ENCODE peak calls at places on chromosomes 4 and X, in eight cellular contexts. One of them, this sample, is unnamed.

GRCh38 chr4:174324725-174325124 is 41.0 kb downstream of the CEP44 start:
- DNase-seq in epithelial cell of proximal tubule: no peak
- DNase-seq in endodermal cell: no peak
- DNase-seq in Peyer's patch: no peak
- DNase-seq in heart left ventricle: no peak
- DNase-seq in progenitor cell of endocrine pancreas: no peak
- DNase-seq in esophagus squamous epithelium: no peak
- DNase-seq in heart right ventricle: no peak
- DNase-seq in this sample: no peak

GRCh38 chrX:125710403-125711062 is 390.9 kb downstream of the TEX13C start:
- DNase-seq in heart left ventricle: no peak
- DNase-seq in progenitor cell of endocrine pancreas: no peak
- DNase-seq in esophagus squamous epithelium: peak; percentile 0
- DNase-seq in heart right ventricle: no peak
- DNase-seq in Peyer's patch: no peak
- DNase-seq in endodermal cell: no peak
- DNase-seq in epithelial cell of proximal tubule: no peak
- DNase-seq in this sample: no peak

GRCh38 chr4:75232546-75232945 is 281.7 kb downstream of the RCHY1 start:
- DNase-seq in endodermal cell: no peak
- DNase-seq in heart right ventricle: no peak
- DNase-seq in esophagus squamous epithelium: no peak
- DNase-seq in epithelial cell of proximal tubule: no peak
- DNase-seq in progenitor cell of endocrine pancreas: no peak
- DNase-seq in heart left ventricle: no peak
- DNase-seq in Peyer's patch: no peak
- DNase-seq in this sample: no peak

GRCh38 chr4:53802500-53802899 is 211.2 kb upstream of the LNX1 start:
- DNase-seq in heart left ventricle: no peak
- DNase-seq in esophagus squamous epithelium: no peak
- DNase-seq in heart right ventricle: no peak
- DNase-seq in progenitor cell of endocrine pancreas: no peak
- DNase-seq in epithelial cell of proximal tubule: no peak
- DNase-seq in Peyer's patch: no peak
- DNase-seq in endodermal cell: no peak
- DNase-seq in this sample: no peak

GRCh38 chr4:81164623-81165416 is 50.2 kb downstream of the PRKG2 start:
- DNase-seq in endodermal cell: no peak
- DNase-seq in heart right ventricle: no peak
- DNase-seq in esophagus squamous epithelium: no peak
- DNase-seq in Peyer's patch: no peak
- DNase-seq in progenitor cell of endocrine pancreas: no peak
- DNase-seq in epithelial cell of proximal tubule: peak; percentile 69
- DNase-seq in heart left ventricle: no peak
- DNase-seq in this sample: no peak

GRCh38 chr4:84792366-84793301 is 173.9 kb downstream of the WDFY3 start:
- DNase-seq in progenitor cell of endocrine pancreas: no peak
- DNase-seq in epithelial cell of proximal tubule: no peak
- DNase-seq in endodermal cell: no peak
- DNase-seq in heart left ventricle: no peak
- DNase-seq in Peyer's patch: no peak
- DNase-seq in esophagus squamous epithelium: no peak
- DNase-seq in heart right ventricle: no peak
- DNase-seq in this sample: no peak

GRCh38 chrX:67104982-67105757 is 438.7 kb upstream of the AR start:
- DNase-seq in epithelial cell of proximal tubule: no peak
- DNase-seq in esophagus squamous epithelium: no peak
- DNase-seq in Peyer's patch: no peak
- DNase-seq in heart left ventricle: peak; percentile 56
- DNase-seq in progenitor cell of endocrine pancreas: no peak
- DNase-seq in endodermal cell: no peak
- DNase-seq in heart right ventricle: no peak
- DNase-seq in this sample: no peak

GRCh38 chr4:25513814-25514213 is 136.8 kb downstream of the ANAPC4 start:
- DNase-seq in endodermal cell: no peak
- DNase-seq in esophagus squamous epithelium: no peak
- DNase-seq in progenitor cell of endocrine pancreas: no peak
- DNase-seq in heart right ventricle: no peak
- DNase-seq in heart left ventricle: no peak
- DNase-seq in epithelial cell of proximal tubule: no peak
- DNase-seq in Peyer's patch: no peak
- DNase-seq in this sample: no peak

GRCh38 chr4:175092114-175092513 is 174.0 kb downstream of the ADAM29 start:
- DNase-seq in progenitor cell of endocrine pancreas: no peak
- DNase-seq in heart right ventricle: no peak
- DNase-seq in epithelial cell of proximal tubule: no peak
- DNase-seq in endodermal cell: no peak
- DNase-seq in Peyer's patch: no peak
- DNase-seq in esophagus squamous epithelium: no peak
- DNase-seq in heart left ventricle: no peak
- DNase-seq in this sample: no peak

GRCh38 chrX:19958530-19959486 is 32.1 kb downstream of the BCLAF3 start:
- DNase-seq in endodermal cell: no peak
- DNase-seq in progenitor cell of endocrine pancreas: no peak
- DNase-seq in esophagus squamous epithelium: no peak
- DNase-seq in epithelial cell of proximal tubule: no peak
- DNase-seq in Peyer's patch: no peak
- DNase-seq in heart right ventricle: no peak
- DNase-seq in heart left ventricle: no peak
- DNase-seq in this sample: no peak

GRCh38 chr4:109690690-109691410 is 12.4 kb downstream of the CASP6 start:
- DNase-seq in Peyer's patch: no peak
- DNase-seq in endodermal cell: no peak
- DNase-seq in epithelial cell of proximal tubule: no peak
- DNase-seq in heart right ventricle: no peak
- DNase-seq in esophagus squamous epithelium: no peak
- DNase-seq in progenitor cell of endocrine pancreas: no peak
- DNase-seq in heart left ventricle: no peak
- DNase-seq in this sample: no peak

GRCh38 chrX:13377537-13377936 is 57.7 kb upstream of the ATXN3L start:
- DNase-seq in epithelial cell of proximal tubule: no peak
- DNase-seq in heart left ventricle: peak; percentile 46
- DNase-seq in Peyer's patch: no peak
- DNase-seq in heart right ventricle: no peak
- DNase-seq in endodermal cell: no peak
- DNase-seq in esophagus squamous epithelium: no peak
- DNase-seq in progenitor cell of endocrine pancreas: no peak
- DNase-seq in this sample: no peak

GRCh38 chr4:110134269-110134889 is 64.0 kb downstream of the ELOVL6 start:
- DNase-seq in epithelial cell of proximal tubule: no peak
- DNase-seq in endodermal cell: no peak
- DNase-seq in esophagus squamous epithelium: no peak
- DNase-seq in Peyer's patch: no peak
- DNase-seq in heart left ventricle: no peak
- DNase-seq in progenitor cell of endocrine pancreas: no peak
- DNase-seq in heart right ventricle: no peak
- DNase-seq in this sample: no peak

GRCh38 chr4:157095716-157096115 is 19.8 kb downstream of the GLRB start:
- DNase-seq in endodermal cell: no peak
- DNase-seq in esophagus squamous epithelium: no peak
- DNase-seq in progenitor cell of endocrine pancreas: no peak
- DNase-seq in heart right ventricle: no peak
- DNase-seq in epithelial cell of proximal tubule: no peak
- DNase-seq in Peyer's patch: no peak
- DNase-seq in heart left ventricle: no peak
- DNase-seq in this sample: no peak

GRCh38 chrX:69133561-69134542 is 31.4 kb downstream of the PJA1 start:
- DNase-seq in heart left ventricle: no peak
- DNase-seq in heart right ventricle: no peak
- DNase-seq in endodermal cell: peak; percentile 87
- DNase-seq in esophagus squamous epithelium: no peak
- DNase-seq in epithelial cell of proximal tubule: peak; percentile 25
- DNase-seq in progenitor cell of endocrine pancreas: no peak
- DNase-seq in Peyer's patch: no peak
- DNase-seq in this sample: no peak

GRCh38 chr4:184250795-184251679 is 33.4 kb upstream of the ENPP6 start:
- DNase-seq in heart right ventricle: no peak
- DNase-seq in esophagus squamous epithelium: no peak
- DNase-seq in Peyer's patch: no peak
- DNase-seq in heart left ventricle: no peak
- DNase-seq in progenitor cell of endocrine pancreas: no peak
- DNase-seq in epithelial cell of proximal tubule: no peak
- DNase-seq in endodermal cell: no peak
- DNase-seq in this sample: peak; percentile 63

GRCh38 chr4:102562995-102563394 is 61.8 kb downstream of the NFKB1 start:
- DNase-seq in endodermal cell: no peak
- DNase-seq in epithelial cell of proximal tubule: no peak
- DNase-seq in progenitor cell of endocrine pancreas: no peak
- DNase-seq in heart right ventricle: no peak
- DNase-seq in esophagus squamous epithelium: no peak
- DNase-seq in heart left ventricle: no peak
- DNase-seq in Peyer's patch: no peak
- DNase-seq in this sample: no peak

GRCh38 chr4:37066149-37066548 is 178.4 kb upstream of the NWD2 start:
- DNase-seq in Peyer's patch: no peak
- DNase-seq in heart left ventricle: no peak
- DNase-seq in esophagus squamous epithelium: no peak
- DNase-seq in endodermal cell: no peak
- DNase-seq in epithelial cell of proximal tubule: no peak
- DNase-seq in heart right ventricle: no peak
- DNase-seq in progenitor cell of endocrine pancreas: no peak
- DNase-seq in this sample: no peak
- TF ChIP-seq CTCF in Peyer's patch: no peak
- TF ChIP-seq CTCF in heart left ventricle: no peak
- TF ChIP-seq CTCF in esophagus squamous epithelium: no peak
- TF ChIP-seq CTCF in endodermal cell: no peak
- TF ChIP-seq CTCF in epithelial cell of proximal tubule: no peak
- TF ChIP-seq CTCF in heart right ventricle: no peak
- TF ChIP-seq CTCF in progenitor cell of endocrine pancreas: no peak
- TF ChIP-seq CTCF in this sample: no peak

GRCh38 chr4:77045490-77045889 is 30.3 kb downstream of the CCNI start:
- DNase-seq in epithelial cell of proximal tubule: no peak
- DNase-seq in esophagus squamous epithelium: no peak
- DNase-seq in heart left ventricle: no peak
- DNase-seq in Peyer's patch: no peak
- DNase-seq in endodermal cell: peak; percentile 64
- DNase-seq in heart right ventricle: no peak
- DNase-seq in progenitor cell of endocrine pancreas: no peak
- DNase-seq in this sample: no peak
- TF ChIP-seq CTCF in epithelial cell of proximal tubule: peak; percentile 42
- TF ChIP-seq CTCF in esophagus squamous epithelium: no peak
- TF ChIP-seq CTCF in heart left ventricle: no peak
- TF ChIP-seq CTCF in Peyer's patch: no peak
- TF ChIP-seq CTCF in endodermal cell: peak; percentile 71
- TF ChIP-seq CTCF in heart right ventricle: no peak
- TF ChIP-seq CTCF in progenitor cell of endocrine pancreas: peak; percentile 27
- TF ChIP-seq CTCF in this sample: no peak

GRCh38 chr4:112343330-112343729 is 46.2 kb downstream of the ALPK1 start:
- DNase-seq in progenitor cell of endocrine pancreas: no peak
- DNase-seq in heart right ventricle: no peak
- DNase-seq in endodermal cell: no peak
- DNase-seq in esophagus squamous epithelium: no peak
- DNase-seq in Peyer's patch: no peak
- DNase-seq in epithelial cell of proximal tubule: no peak
- DNase-seq in heart left ventricle: no peak
- DNase-seq in this sample: no peak

GRCh38 chr4:112352736-112353135 is 55.6 kb downstream of the ALPK1 start:
- DNase-seq in endodermal cell: no peak
- DNase-seq in esophagus squamous epithelium: no peak
- DNase-seq in heart left ventricle: no peak
- DNase-seq in progenitor cell of endocrine pancreas: no peak
- DNase-seq in heart right ventricle: no peak
- DNase-seq in epithelial cell of proximal tubule: no peak
- DNase-seq in Peyer's patch: no peak
- DNase-seq in this sample: no peak

GRCh38 chr4:112348488-112349158 is 51.5 kb downstream of the ALPK1 start:
- DNase-seq in Peyer's patch: no peak
- DNase-seq in heart right ventricle: peak; percentile 69
- DNase-seq in progenitor cell of endocrine pancreas: no peak
- DNase-seq in endodermal cell: peak; percentile 89
- DNase-seq in esophagus squamous epithelium: no peak
- DNase-seq in heart left ventricle: peak; percentile 90
- DNase-seq in epithelial cell of proximal tubule: no peak
- DNase-seq in this sample: no peak
- TF ChIP-seq CTCF in Peyer's patch: no peak
- TF ChIP-seq CTCF in heart right ventricle: no peak
- TF ChIP-seq CTCF in progenitor cell of endocrine pancreas: peak; percentile 20
- TF ChIP-seq CTCF in endodermal cell: peak; percentile 74
- TF ChIP-seq CTCF in esophagus squamous epithelium: no peak
- TF ChIP-seq CTCF in heart left ventricle: no peak
- TF ChIP-seq CTCF in epithelial cell of proximal tubule: peak; percentile 49
- TF ChIP-seq CTCF in this sample: no peak

GRCh38 chr4:121943941-121944340 is 7.9 kb downstream of the TRPC3 start:
- DNase-seq in Peyer's patch: no peak
- DNase-seq in heart right ventricle: no peak
- DNase-seq in heart left ventricle: no peak
- DNase-seq in endodermal cell: peak; percentile 91
- DNase-seq in progenitor cell of endocrine pancreas: no peak
- DNase-seq in epithelial cell of proximal tubule: no peak
- DNase-seq in esophagus squamous epithelium: no peak
- DNase-seq in this sample: no peak
- TF ChIP-seq CTCF in Peyer's patch: no peak
- TF ChIP-seq CTCF in heart right ventricle: no peak
- TF ChIP-seq CTCF in heart left ventricle: no peak
- TF ChIP-seq CTCF in endodermal cell: peak; percentile 82
- TF ChIP-seq CTCF in progenitor cell of endocrine pancreas: peak; percentile 43
- TF ChIP-seq CTCF in epithelial cell of proximal tubule: peak; percentile 58
- TF ChIP-seq CTCF in esophagus squamous epithelium: no peak
- TF ChIP-seq CTCF in this sample: peak; percentile 49

GRCh38 chr4:118829107-118829506 is 6.8 kb downstream of the SEC24D start:
- DNase-seq in heart right ventricle: no peak
- DNase-seq in progenitor cell of endocrine pancreas: no peak
- DNase-seq in heart left ventricle: no peak
- DNase-seq in Peyer's patch: no peak
- DNase-seq in endodermal cell: no peak
- DNase-seq in esophagus squamous epithelium: no peak
- DNase-seq in epithelial cell of proximal tubule: no peak
- DNase-seq in this sample: no peak
- TF ChIP-seq CTCF in heart right ventricle: no peak
- TF ChIP-seq CTCF in progenitor cell of endocrine pancreas: no peak
- TF ChIP-seq CTCF in heart left ventricle: no peak
- TF ChIP-seq CTCF in Peyer's patch: no peak
- TF ChIP-seq CTCF in endodermal cell: no peak
- TF ChIP-seq CTCF in esophagus squamous epithelium: no peak
- TF ChIP-seq CTCF in epithelial cell of proximal tubule: no peak
- TF ChIP-seq CTCF in this sample: no peak

DNA sequence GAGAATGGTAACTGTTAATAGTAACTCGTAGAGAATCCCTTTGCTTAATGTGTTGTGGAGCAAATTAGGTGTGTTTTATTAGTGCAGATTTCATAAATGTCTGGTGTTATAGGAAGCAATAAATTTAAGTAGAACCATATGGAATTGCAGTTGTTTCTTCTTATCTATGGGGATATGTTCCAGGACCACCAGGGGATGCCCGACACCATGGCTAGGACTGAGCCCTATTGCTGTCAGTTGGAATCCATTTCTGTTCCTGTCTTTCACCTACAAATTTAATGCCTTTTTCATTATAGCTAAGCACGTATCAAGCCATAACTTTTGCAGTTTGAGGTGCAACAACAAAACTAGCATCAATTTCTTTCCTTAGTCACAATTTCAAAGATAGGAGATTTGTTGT is 72.5 kb downstream of the DDIT4L start:
- DNase-seq in heart right ventricle: no peak
- DNase-seq in progenitor cell of endocrine pancreas: no peak
- DNase-seq in esophagus squamous epithelium: no peak
- DNase-seq in heart left ventricle: no peak
- DNase-seq in epithelial cell of proximal tubule: no peak
- DNase-seq in endodermal cell: no peak
- DNase-seq in Peyer's patch: no peak
- DNase-seq in this sample: no peak
- TF ChIP-seq CTCF in heart right ventricle: no peak
- TF ChIP-seq CTCF in progenitor cell of endocrine pancreas: no peak
- TF ChIP-seq CTCF in esophagus squamous epithelium: no peak
- TF ChIP-seq CTCF in heart left ventricle: no peak
- TF ChIP-seq CTCF in epithelial cell of proximal tubule: no peak
- TF ChIP-seq CTCF in endodermal cell: peak; percentile 39
- TF ChIP-seq CTCF in Peyer's patch: no peak
- TF ChIP-seq CTCF in this sample: no peak

GRCh38 chrX:3516051-3516541 is 169.6 kb upstream of the MXRA5 start:
- DNase-seq in esophagus squamous epithelium: no peak
- DNase-seq in endodermal cell: no peak
- DNase-seq in progenitor cell of endocrine pancreas: no peak
- DNase-seq in heart right ventricle: no peak
- DNase-seq in heart left ventricle: no peak
- DNase-seq in epithelial cell of proximal tubule: no peak
- DNase-seq in Peyer's patch: no peak
- DNase-seq in this sample: no peak
- TF ChIP-seq CTCF in esophagus squamous epithelium: no peak
- TF ChIP-seq CTCF in endodermal cell: no peak
- TF ChIP-seq CTCF in progenitor cell of endocrine pancreas: no peak
- TF ChIP-seq CTCF in heart right ventricle: no peak
- TF ChIP-seq CTCF in heart left ventricle: no peak
- TF ChIP-seq CTCF in epithelial cell of proximal tubule: no peak
- TF ChIP-seq CTCF in Peyer's patch: no peak
- TF ChIP-seq CTCF in this sample: no peak